ENCODE peak calls at places on chromosome 16, in eight cellular contexts. O is lower lobe of right lung, J is cardiac muscle cell, T is OCI-LY7, R is IMR-90, G is lung, C is thyroid gland, L is heart left ventricle. Z is an unnamed sample.

GRCh38 chr16:11114366-11115164 is 141.4 kb downstream of the SOCS1 start:
- DNase-seq in O (no peak), J (no peak), T (no peak), R (no peak), G (no peak), C (no peak), L (no peak), Z (no peak)

GRCh38 chr16:80015566-80015965 is 415.0 kb upstream of the MAF start:
- DNase-seq in O (no peak), J (no peak), T (no peak), R (peak; percentile 2), G (no peak), C (no peak), L (no peak), Z (no peak)

GRCh38 chr16:69179255-69180010 is 7.5 kb upstream of the SNTB2 start:
- DNase-seq in O (peak; percentile 65), J (peak; percentile 9), T (no peak), R (peak; percentile 84), G (peak; percentile 80), C (peak; percentile 90), L (peak; percentile 70), Z (peak; percentile 87)

GRCh38 chr16:19113577-19114358 is at the start of gene ITPRIPL2:
- DNase-seq in O (peak; percentile 94), J (peak; percentile 71), T (no peak), R (peak; percentile 85), G (peak; percentile 91), C (peak; percentile 78), L (peak; percentile 92), Z (peak; percentile 83)

GRCh38 chr16:27879601-27880247 is 183.8 kb downstream of the GSG1L start:
- DNase-seq in O (no peak), J (peak; percentile 6), T (no peak), R (no peak), G (no peak), C (peak; percentile 13), L (peak; percentile 27), Z (no peak)

GRCh38 chr16:11356573-11357331 is 11.5 kb downstream of the RMI2 start:
- DNase-seq in O (peak; percentile 83), J (peak; percentile 77), T (peak; percentile 78), R (peak; percentile 61), G (peak; percentile 75), C (peak; percentile 78), L (peak; percentile 63), Z (peak; percentile 81)

GRCh38 chr16:56789360-56789759 is 59.4 kb downstream of the NUP93 start:
- DNase-seq in O (peak; percentile 52), J (peak; percentile 61), T (peak; percentile 57), R (peak; percentile 60), G (peak; percentile 38), C (peak; percentile 61), L (peak; percentile 19), Z (peak; percentile 73)

GRCh38 chr16:1710811-1711507 is 5.0 kb downstream of the MAPK8IP3 start:
- DNase-seq in O (no peak), J (no peak), T (no peak), R (no peak), G (no peak), C (no peak), L (no peak), Z (no peak)

GRCh38 chr16:28475221-28475620 is 3.1 kb upstream of the NPIPB7 start:
- DNase-seq in O (no peak), J (no peak), T (no peak), R (no peak), G (no peak), C (no peak), L (no peak), Z (no peak)

GRCh38 chr16:2039286-2040030 is 8.2 kb downstream of the NTHL1 start:
- DNase-seq in O (peak; percentile 83), J (no peak), T (no peak), R (peak; percentile 93), G (peak; percentile 69), C (no peak), L (peak; percentile 90), Z (peak; percentile 83)

GRCh38 chr16:69071036-69071435 is 34.4 kb upstream of the HAS3 start:
- DNase-seq in O (no peak), J (no peak), T (no peak), R (no peak), G (no peak), C (no peak), L (no peak), Z (no peak)

GRCh38 chr16:66891360-66891759 is 11.0 kb downstream of the PDP2 start:
- DNase-seq in O (no peak), J (no peak), T (no peak), R (no peak), G (no peak), C (no peak), L (no peak), Z (no peak)
- H3K4me1 ChIP-seq in O (peaks cover 6% of the 10 kb centered on the region), J (peaks cover 14% of the 10 kb centered on the region), T (no peaks in the 10 kb centered on the region), R (peaks cover 7% of the 10 kb centered on the region), G (peaks cover 2% of the 10 kb centered on the region), C (peaks cover 55% of the 10 kb centered on the region), L (no peaks in the 10 kb centered on the region), Z (peaks cover 12% of the 10 kb centered on the region)

DNA sequence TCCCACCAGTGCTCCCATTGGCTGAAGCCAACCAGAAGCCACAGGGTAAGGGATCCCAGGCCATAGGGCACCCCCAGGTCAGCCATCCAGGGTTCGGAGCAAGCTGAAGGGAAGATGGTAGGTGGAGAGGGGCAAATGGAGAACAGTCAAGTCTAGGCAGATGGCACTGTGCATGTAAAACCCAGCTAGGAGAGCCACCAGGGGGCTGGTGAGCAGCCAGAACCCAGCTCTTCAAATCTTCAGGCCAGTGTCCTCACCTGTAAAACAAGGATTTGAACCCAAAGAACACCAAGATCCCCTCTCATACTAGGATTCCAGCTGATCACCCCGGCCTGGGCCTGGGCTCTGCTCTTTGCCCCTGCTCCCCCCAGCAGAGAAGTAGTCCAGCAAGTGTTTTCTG is 43.5 kb downstream of the GINS3 start:
- DNase-seq in O (no peak), J (no peak), T (no peak), R (no peak), G (no peak), C (no peak), L (no peak), Z (no peak)
- TF ChIP-seq CTCF in O (no peak), J (no peak), T (peak; percentile 58), R (no peak), G (no peak), C (no peak), L (peak; percentile 7), Z (no peak)

GRCh38 chr16:84842516-84843148 is 22.8 kb downstream of the CRISPLD2 start:
- DNase-seq in O (peak; percentile 39), J (no peak), T (no peak), R (no peak), G (no peak), C (peak; percentile 41), L (peak; percentile 51), Z (no peak)

GRCh38 chr16:84845496-84846002 is 25.8 kb downstream of the CRISPLD2 start:
- DNase-seq in O (peak; percentile 28), J (no peak), T (no peak), R (no peak), G (no peak), C (no peak), L (no peak), Z (no peak)

GRCh38 chr16:84843149-84844048 is 23.6 kb downstream of the CRISPLD2 start:
- DNase-seq in O (no peak), J (no peak), T (no peak), R (no peak), G (no peak), C (no peak), L (no peak), Z (no peak)

GRCh38 chr16:84844049-84844350 is 24.2 kb downstream of the CRISPLD2 start:
- DNase-seq in O (no peak), J (no peak), T (no peak), R (no peak), G (no peak), C (peak; percentile 85), L (no peak), Z (no peak)

DNA sequence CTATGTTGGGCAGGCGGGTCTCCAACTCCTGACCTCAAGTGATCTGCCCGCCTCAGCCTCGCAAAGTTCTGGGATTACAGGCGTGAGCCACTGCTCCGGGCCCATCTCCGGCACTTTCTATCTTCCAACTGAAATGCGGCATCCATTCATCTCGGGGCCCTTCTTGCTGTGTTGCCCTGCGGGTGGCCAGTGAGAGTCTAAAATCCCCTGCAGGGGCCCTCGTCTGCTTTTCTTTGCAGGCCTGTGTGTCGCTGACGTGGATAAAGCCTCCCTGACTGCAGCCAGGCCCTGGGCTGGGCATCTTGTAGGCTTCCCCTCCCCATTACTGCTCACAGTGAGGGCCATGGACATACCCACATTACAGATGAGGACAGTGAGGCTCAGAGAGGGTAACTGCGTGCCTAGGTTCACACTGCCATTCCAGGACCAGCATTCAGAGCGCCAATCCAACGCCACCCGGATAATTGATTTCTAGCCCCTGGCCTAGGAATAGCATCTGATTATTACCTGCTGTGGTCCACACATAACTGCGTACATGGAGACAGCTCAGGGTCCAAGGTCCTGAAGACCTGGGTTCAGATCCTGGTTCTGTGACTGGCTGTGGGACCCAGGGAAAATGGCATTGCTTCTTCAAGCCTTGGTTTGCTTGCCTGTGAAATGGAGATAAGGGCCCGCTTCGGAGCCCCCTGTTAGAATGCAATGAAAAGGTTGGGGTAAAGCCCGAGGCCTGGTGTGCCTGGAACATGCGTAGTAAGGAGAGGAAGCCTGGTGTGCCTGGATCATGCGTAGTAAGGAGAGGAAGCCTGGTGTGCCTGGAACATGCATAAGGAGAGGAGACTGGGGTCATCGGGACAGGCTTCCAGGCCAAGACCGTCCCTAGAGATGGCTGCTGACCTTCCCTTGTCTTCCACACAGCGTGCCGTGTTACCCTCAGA is 25.0 kb downstream of the CRISPLD2 start:
- DNase-seq in O (no peak), J (no peak), T (no peak), R (no peak), G (no peak), C (no peak), L (no peak), Z (no peak)
- H3K4me1 ChIP-seq in O (no peaks in the 10 kb centered on the region), J (no peaks in the 10 kb centered on the region), T (no peaks in the 10 kb centered on the region), R (peaks cover 9% of the 10 kb centered on the region), G (peaks cover 2% of the 10 kb centered on the region), C (peaks cover 62% of the 10 kb centered on the region), L (no peaks in the 10 kb centered on the region), Z (peaks cover 33% of the 10 kb centered on the region)

GRCh38 chr16:86080982-86081381 is 182.0 kb downstream of the IRF8 start:
- DNase-seq in O (no peak), J (no peak), T (no peak), R (no peak), G (no peak), C (no peak), L (no peak), Z (no peak)
- TF ChIP-seq CTCF in O (no peak), J (no peak), T (no peak), R (no peak), G (no peak), C (no peak), L (no peak), Z (no peak)

GRCh38 chr16:12958366-12958765 is 57.0 kb downstream of the SHISA9 start:
- DNase-seq in O (no peak), J (no peak), T (no peak), R (no peak), G (no peak), C (no peak), L (no peak), Z (no peak)

GRCh38 chr16:12964466-12964865 is 63.1 kb downstream of the SHISA9 start:
- DNase-seq in O (no peak), J (no peak), T (no peak), R (no peak), G (no peak), C (no peak), L (no peak), Z (no peak)

GRCh38 chr16:12961621-12962020 is 60.2 kb downstream of the SHISA9 start:
- DNase-seq in O (no peak), J (no peak), T (no peak), R (no peak), G (no peak), C (no peak), L (no peak), Z (no peak)

GRCh38 chr16:12959072-12959471 is 57.7 kb downstream of the SHISA9 start:
- DNase-seq in O (no peak), J (no peak), T (no peak), R (no peak), G (no peak), C (no peak), L (no peak), Z (no peak)
- H3K4me1 ChIP-seq in O (no peaks in the 10 kb centered on the region), J (no peaks in the 10 kb centered on the region), T (no peaks in the 10 kb centered on the region), R (no peaks in the 10 kb centered on the region), G (no peaks in the 10 kb centered on the region), C (no peaks in the 10 kb centered on the region), L (no peaks in the 10 kb centered on the region), Z (no peaks in the 10 kb centered on the region)

Z was measured in stomach.